ENCODE peak calls at places on chromosomes 1 and 21, in four cellular contexts. P is IMR-90, V is HFF-Myc, W is GM12865. J is an unnamed sample.

GRCh38 chr21:42845296-42845965 is 33.9 kb downstream of the WDR4 start:
- DNase-seq in P (no peak), V (no peak), W (no peak), J (no peak)

GRCh38 chr1:184608581-184608980 is 146.1 kb downstream of the EDEM3 start:
- DNase-seq in P (no peak), W (no peak), V (no peak), J (no peak)

GRCh38 chr1:231027136-231027925 is 12.7 kb downstream of the FAM89A start:
- DNase-seq in W (no peak), P (no peak), V (no peak), J (no peak)

GRCh38 chr1:38789498-38790169 is 69.9 kb downstream of the RRAGC start:
- DNase-seq in P (no peak), W (no peak), V (no peak), J (no peak)

GRCh38 chr1:1917995-1918900 is 831 bp downstream of the TMEM52 start:
- DNase-seq in W (no peak), P (no peak), V (no peak), J (no peak)

GRCh38 chr1:2128189-2128901 is 66.2 kb downstream of the FAAP20 start:
- DNase-seq in W (no peak), P (no peak), V (no peak), J (no peak)

GRCh38 chr1:24385160-24385939 is 28.2 kb downstream of the STPG1 start:
- DNase-seq in W (peak; percentile 49), P (peak; percentile 49), V (no peak), J (no peak)

GRCh38 chr1:114521396-114522263 is 10.6 kb upstream of the TRIM33 start:
- DNase-seq in P (no peak), V (no peak), W (no peak), J (no peak)

GRCh38 chr1:244657421-244657820 is 4.5 kb downstream of the DESI2 start:
- DNase-seq in V (no peak), W (no peak), P (no peak), J (no peak)

GRCh38 chr1:171141336-171142051 is 43.6 kb upstream of the FMO2 start:
- DNase-seq in W (no peak), V (peak; percentile 98), P (peak; percentile 96), J (no peak)

GRCh38 chr1:245079021-245079609 is 75.7 kb upstream of the KIF26B start:
- DNase-seq in W (peak; percentile 39), P (peak; percentile 77), V (no peak), J (no peak)

GRCh38 chr1:53343831-53344668 is 16.2 kb upstream of the LRP8 start:
- DNase-seq in W (no peak), V (no peak), P (peak; percentile 11), J (no peak)

GRCh38 chr1:214615111-214615510 is 12.1 kb downstream of the CENPF start:
- DNase-seq in W (no peak), P (peak; percentile 74), V (no peak), J (no peak)

GRCh38 chr1:153945795-153946621 is 510 bp downstream of the DENND4B start:
- DNase-seq in W (peak; percentile 97), V (no peak), P (peak; percentile 56), J (no peak)

GRCh38 chr1:66520655-66521054 is 13.3 kb upstream of the SGIP1 start:
- DNase-seq in W (no peak), V (no peak), P (no peak), J (no peak)

GRCh38 chr1:204278254-204278653 is 64.5 kb upstream of the GOLT1A start:
- DNase-seq in W (no peak), V (no peak), P (peak; percentile 36), J (no peak)

GRCh38 chr1:25727819-25728286 is 72.1 kb upstream of the SELENON start:
- DNase-seq in V (no peak), P (peak; percentile 28), W (no peak), J (no peak)

GRCh38 chr1:58447047-58447446 is 99.5 kb downstream of the OMA1 start:
- DNase-seq in P (no peak), V (no peak), W (no peak), J (no peak)

GRCh38 chr1:240242601-240243144 is 151.0 kb downstream of the FMN2 start:
- DNase-seq in V (peak; percentile 48), W (no peak), P (peak; percentile 80), J (no peak)

GRCh38 chr21:43626390-43626789 is 32.9 kb downstream of the HSF2BP start:
- DNase-seq in W (no peak), P (peak; percentile 64), V (no peak), J (no peak)

GRCh38 chr1:25011966-25012625 is 82.0 kb upstream of the RUNX3 start:
- DNase-seq in P (no peak), V (no peak), W (no peak), J (no peak)

GRCh38 chr1:109425902-109426277 is 358 bp downstream of the PSMA5 start:
- DNase-seq in P (peak; percentile 53), W (peak; percentile 71), V (peak; percentile 26), J (no peak)

GRCh38 chr1:159282118-159282517 is 20.0 kb upstream of the FCER1A start:
- DNase-seq in W (no peak), V (no peak), P (no peak), J (no peak)

GRCh38 chr1:34816778-34817177 is 24.0 kb downstream of the GJA4 start:
- DNase-seq in W (no peak), V (no peak), P (no peak), J (no peak)

GRCh38 chr1:179776831-179777230 is 33.7 kb downstream of the FAM163A start:
- DNase-seq in W (no peak), P (no peak), V (no peak), J (no peak)

GRCh38 chr1:115114308-115114707 is 25.0 kb upstream of the TSPAN2 start:
- DNase-seq in P (no peak), V (no peak), W (peak; percentile 15), J (no peak)

GRCh38 chr1:246875041-246876026 is 56.4 kb downstream of the AHCTF1 start:
- DNase-seq in P (peak; percentile 88), W (peak; percentile 59), V (peak; percentile 22), J (no peak)

GRCh38 chr1:63408331-63408730 is 40.9 kb downstream of the ALG6 start:
- DNase-seq in W (no peak), V (peak; percentile 9), P (peak; percentile 91), J (no peak)

GRCh38 chr1:25990702-25991395 is 7.0 kb downstream of the PAFAH2 start:
- DNase-seq in W (no peak), P (no peak), V (no peak), J (no peak)

GRCh38 chr21:40487406-40487805 is 359.6 kb downstream of the DSCAM start:
- DNase-seq in P (no peak), W (no peak), V (no peak), J (no peak)

GRCh38 chr1:32208891-32209309 is at the start of gene DCDC2B:
- DNase-seq in W (no peak), V (no peak), P (peak; percentile 37), J (peak; percentile 40)

GRCh38 chr1:205438213-205439158 is 16.6 kb upstream of the LEMD1 start:
- DNase-seq in P (peak; percentile 65), W (peak; percentile 15), V (no peak), J (no peak)

GRCh38 chr1:77543822-77544448 is 138.5 kb downstream of the ZZZ3 start:
- DNase-seq in V (no peak), W (no peak), P (peak; percentile 75), J (no peak)

GRCh38 chr1:51543877-51544276 is 24.8 kb upstream of the EPS15 start:
- DNase-seq in W (no peak), P (no peak), V (no peak), J (no peak)

GRCh38 chr1:160144921-160145320 is 6.5 kb upstream of the ATP1A4 start:
- DNase-seq in V (no peak), P (peak; percentile 10), W (no peak), J (no peak)

GRCh38 chr1:218933526-218933925 is 240.2 kb upstream of the LYPLAL1 start:
- DNase-seq in V (peak; percentile 10), P (peak; percentile 28), W (no peak), J (no peak)

GRCh38 chr1:179877586-179878265 is at the start of gene TOR1AIP2:
- DNase-seq in P (peak; percentile 75), V (peak; percentile 54), W (peak; percentile 88), J (no peak)

GRCh38 chr1:91024501-91025119 is 2.8 kb upstream of the ZNF644 start:
- DNase-seq in V (no peak), P (no peak), W (peak; percentile 40), J (no peak)

GRCh38 chr1:44695671-44696070 is 21.2 kb downstream of the ARMH1 start:
- DNase-seq in W (no peak), V (no peak), P (no peak), J (no peak)
- H3K4me3 ChIP-seq in W (no peak overlapping the region), V (no peak overlapping the region), P (no peak overlapping the region), J (no peak overlapping the region)

GRCh38 chr1:65412984-65413375 is 7.5 kb upstream of the LEPR start:
- DNase-seq in P (peak; percentile 56), V (no peak), W (no peak), J (peak; percentile 95)
- TF ChIP-seq CTCF in P (no peak), V (no peak), W (no peak), J (no peak)

DNA sequence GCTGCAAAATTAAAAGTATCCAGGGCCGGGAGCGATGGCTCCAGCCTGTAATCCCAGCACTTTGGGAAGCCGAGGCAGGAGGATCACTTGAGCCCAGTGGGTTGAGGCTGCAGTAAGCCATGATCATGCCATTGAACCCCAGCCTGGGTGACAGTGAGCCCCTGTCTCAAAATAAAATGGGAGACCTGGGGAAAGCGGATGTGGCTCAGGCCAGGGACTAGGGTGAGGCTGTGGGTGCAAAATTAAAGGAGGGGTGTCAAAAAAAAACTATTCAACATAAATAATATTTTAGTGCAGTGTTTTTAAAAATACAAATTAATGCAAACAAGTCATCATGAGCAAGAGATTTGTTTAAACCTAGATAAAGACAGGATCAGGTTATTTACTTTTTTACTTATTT is 100.1 kb upstream of the SLC45A1 start:
- DNase-seq in V (no peak), W (no peak), P (no peak), J (no peak)
- H3K4me3 ChIP-seq in V (no peak overlapping the region), W (no peak overlapping the region), P (no peak overlapping the region), J (peak overlapping the region; percentile 55)

DNA sequence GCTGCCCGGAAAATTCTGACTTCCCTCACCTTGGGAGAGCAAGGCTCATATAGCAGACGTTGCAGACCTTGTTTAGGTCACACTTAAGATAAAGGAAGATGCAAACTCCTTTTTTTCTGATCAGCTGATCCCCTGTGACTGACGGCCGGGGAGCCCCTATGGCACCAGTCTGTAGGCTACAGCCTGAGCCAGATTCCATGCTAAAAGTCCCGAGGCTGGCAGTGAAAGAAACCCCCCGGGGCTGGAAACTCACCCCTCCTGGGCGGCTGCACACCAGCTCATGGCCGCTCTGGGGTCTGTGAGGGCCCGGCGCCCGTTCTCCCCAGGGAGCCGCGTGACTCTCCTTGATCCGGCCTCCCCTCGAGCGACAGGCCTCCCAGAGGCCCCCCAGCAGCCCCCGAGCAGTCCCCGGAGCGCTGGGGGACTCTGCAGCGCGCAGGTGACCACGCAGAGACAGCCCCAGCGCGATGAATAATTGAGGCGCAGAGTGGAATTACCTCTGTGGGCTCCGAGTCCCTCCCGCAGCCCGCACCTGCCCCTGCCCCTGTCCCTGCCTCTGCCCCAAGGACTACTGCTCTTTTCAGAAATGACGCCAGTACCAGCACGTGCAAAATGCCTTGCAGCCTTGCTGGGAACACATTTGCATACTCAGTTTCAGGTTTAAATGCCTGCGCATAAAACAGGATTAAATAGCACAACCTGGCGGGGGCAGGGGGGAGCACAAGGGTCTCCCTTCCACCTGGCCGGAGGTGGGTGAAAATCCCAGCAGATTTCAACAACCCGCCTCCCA is 62.6 kb upstream of the CLDN14 start:
- DNase-seq in W (peak; percentile 94), P (no peak), V (no peak), J (no peak)
- TF ChIP-seq CTCF in W (peak; percentile 62), P (no peak), V (no peak), J (peak; percentile 35)

GRCh38 chr1:61184035-61184713 is 101.8 kb downstream of the NFIA start:
- DNase-seq in W (no peak), V (peak; percentile 32), P (peak; percentile 63), J (peak; percentile 84)
- H3K4me3 ChIP-seq in W (no peak overlapping the region), V (no peak overlapping the region), P (peak overlapping the region; percentile 8), J (peak overlapping the region; percentile 53)

GRCh38 chr1:21534674-21535378 is 25.6 kb downstream of the ALPL start:
- DNase-seq in W (peak; percentile 53), P (peak; percentile 77), V (no peak), J (no peak)
- TF ChIP-seq CTCF in W (peak; percentile 43), P (peak; percentile 74), V (peak; percentile 14), J (peak; percentile 76)